ENCODE peak calls at places on chromosomes 4 and X, in seven cellular contexts. P, K, Z, C, N, I and E are unnamed samples.

GRCh38 chr4:76147454-76148141 is 599 bp downstream of the NUP54 start:
- DNase-seq in P (peak), K (peak), Z (no peak), C (peak), N (peak), I (peak), E (peak)

GRCh38 chrX:153935326-153935851 is 552 bp upstream of the NAA10 start:
- DNase-seq in P (no peak), K (no peak), Z (no peak), C (no peak), N (no peak), I (no peak), E (no peak)

GRCh38 chr4:169620846-169621228 is 459 bp downstream of the CLCN3 start:
- DNase-seq in P (no peak), K (no peak), Z (no peak), C (no peak), N (peak), I (no peak), E (no peak)

GRCh38 chr4:96164814-96165351 is 325.0 kb downstream of the PDHA2 start:
- DNase-seq in P (no peak), K (peak), Z (no peak), C (no peak), N (no peak), I (no peak), E (no peak)

GRCh38 chr4:36081185-36081584 is 163.1 kb downstream of the ARAP2 start:
- DNase-seq in P (no peak), K (no peak), Z (no peak), C (no peak), N (no peak), I (no peak), E (no peak)

GRCh38 chrX:46165411-46165810 is 379.8 kb downstream of the ZNF674 start:
- DNase-seq in P (no peak), K (peak), Z (no peak), C (no peak), N (no peak), I (no peak), E (no peak)

GRCh38 chrX:115649461-115650063 is 88.6 kb downstream of the PLS3 start:
- DNase-seq in P (no peak), K (no peak), Z (no peak), C (no peak), N (no peak), I (no peak), E (no peak)

GRCh38 chr4:168879178-168879577 is 130.9 kb downstream of the CBR4 start:
- DNase-seq in P (no peak), K (no peak), Z (no peak), C (no peak), N (no peak), I (no peak), E (no peak)

GRCh38 chr4:88533088-88533790 is 9.7 kb upstream of the PYURF start:
- DNase-seq in P (no peak), K (peak), Z (no peak), C (no peak), N (no peak), I (no peak), E (no peak)

GRCh38 chr4:76867880-76868655 is 29.9 kb downstream of the SOWAHB start:
- DNase-seq in P (no peak), K (no peak), Z (no peak), C (no peak), N (no peak), I (no peak), E (no peak)

GRCh38 chr4:80027611-80028010 is 45.4 kb downstream of the ANTXR2 start:
- DNase-seq in P (no peak), K (no peak), Z (no peak), C (no peak), N (no peak), I (no peak), E (no peak)

GRCh38 chr4:151226004-151226932 is 50.7 kb upstream of the PRSS48 start:
- DNase-seq in P (no peak), K (peak), Z (no peak), C (no peak), N (no peak), I (no peak), E (no peak)

GRCh38 chr4:2066011-2066551 is 7.0 kb downstream of the NAT8L start:
- DNase-seq in P (no peak), K (no peak), Z (no peak), C (no peak), N (no peak), I (peak), E (no peak)

GRCh38 chr4:106315476-106315967 is 487 bp downstream of the TBCK start:
- DNase-seq in P (peak), K (peak), Z (peak), C (no peak), N (peak), I (no peak), E (no peak)

GRCh38 chr4:157128395-157128794 is 52.4 kb downstream of the GLRB start:
- DNase-seq in P (no peak), K (peak), Z (no peak), C (no peak), N (no peak), I (no peak), E (no peak)

GRCh38 chrX:117919755-117920154 is 196.9 kb downstream of the KLHL13 start:
- DNase-seq in P (no peak), K (no peak), Z (no peak), C (no peak), N (no peak), I (no peak), E (no peak)

GRCh38 chrX:22081475-22082092 is 49.5 kb downstream of the PHEX start:
- DNase-seq in P (no peak), K (peak), Z (no peak), C (peak), N (peak), I (peak), E (no peak)

GRCh38 chr4:48831532-48832015 is 686 bp downstream of the OCIAD1 start:
- DNase-seq in P (peak), K (no peak), Z (no peak), C (no peak), N (no peak), I (no peak), E (no peak)

GRCh38 chr4:34974313-34974680 is 1270.0 kb downstream of the ARAP2 start:
- DNase-seq in P (no peak), K (no peak), Z (no peak), C (no peak), N (no peak), I (no peak), E (no peak)

GRCh38 chr4:45147866-45148265 is 421.5 kb upstream of the GNPDA2 start:
- DNase-seq in P (no peak), K (no peak), Z (no peak), C (no peak), N (no peak), I (no peak), E (no peak)

GRCh38 chrX:10496345-10496965 is 123.9 kb downstream of the MID1 start:
- DNase-seq in P (no peak), K (peak), Z (no peak), C (no peak), N (no peak), I (no peak), E (no peak)

GRCh38 chrX:80810365-80810978 is 795 bp upstream of the BRWD3 start:
- DNase-seq in P (no peak), K (peak), Z (no peak), C (no peak), N (no peak), I (no peak), E (no peak)

GRCh38 chr4:57048590-57049304 is 61.4 kb downstream of the IGFBP7 start:
- DNase-seq in P (no peak), K (peak), Z (no peak), C (no peak), N (no peak), I (no peak), E (no peak)

GRCh38 chr4:107736924-107737448 is 17.0 kb upstream of the PAPSS1 start:
- DNase-seq in P (no peak), K (peak), Z (peak), C (peak), N (peak), I (peak), E (peak)

GRCh38 chr4:66564901-66565648 is 894.8 kb upstream of the EPHA5 start:
- DNase-seq in P (no peak), K (peak), Z (no peak), C (no peak), N (no peak), I (no peak), E (no peak)

GRCh38 chrX:112356031-112356430 is 273.5 kb upstream of the TRPC5 start:
- DNase-seq in P (no peak), K (no peak), Z (no peak), C (no peak), N (no peak), I (no peak), E (no peak)

GRCh38 chrX:4909245-4909830 is 1195.9 kb upstream of the PRKX start:
- DNase-seq in P (no peak), K (no peak), Z (no peak), C (no peak), N (no peak), I (no peak), E (no peak)

GRCh38 chr4:37928896-37929537 is 31.2 kb upstream of the PTTG2 start:
- DNase-seq in P (peak), K (no peak), Z (no peak), C (no peak), N (no peak), I (no peak), E (no peak)

GRCh38 chr4:16250665-16251365 is 24.5 kb upstream of the TAPT1 start:
- DNase-seq in P (no peak), K (peak), Z (no peak), C (no peak), N (no peak), I (no peak), E (no peak)